ENCODE peak calls at places on chromosomes 3 and 15, in nine cellular contexts. One of them, this sample, is unnamed.

GRCh38 chr3:16437640-16438039 is 75.9 kb downstream of the RFTN1 start:
- DNase-seq in hepatocyte: no peak
- DNase-seq in PC-3: no peak
- DNase-seq in HCT116: no peak
- DNase-seq in SK-N-SH: no peak
- DNase-seq in GM23338: no peak
- DNase-seq in GM23248: no peak
- DNase-seq in neural progenitor cell: no peak
- DNase-seq in MM.1S: no peak
- DNase-seq in this sample: peak

GRCh38 chr3:196049567-196050122 is 32.2 kb downstream of the TFRC start:
- DNase-seq in GM23248: no peak
- DNase-seq in PC-3: no peak
- DNase-seq in GM23338: no peak
- DNase-seq in hepatocyte: no peak
- DNase-seq in SK-N-SH: no peak
- DNase-seq in MM.1S: no peak
- DNase-seq in HCT116: no peak
- DNase-seq in neural progenitor cell: no peak
- DNase-seq in this sample: no peak

GRCh38 chr3:73552700-73553099 is 72.0 kb downstream of the PDZRN3 start:
- DNase-seq in SK-N-SH: no peak
- DNase-seq in HCT116: no peak
- DNase-seq in hepatocyte: no peak
- DNase-seq in MM.1S: no peak
- DNase-seq in neural progenitor cell: no peak
- DNase-seq in GM23248: peak
- DNase-seq in PC-3: no peak
- DNase-seq in GM23338: no peak
- DNase-seq in this sample: no peak

GRCh38 chr3:77139665-77140064 is 99.8 kb downstream of the ROBO2 start:
- DNase-seq in HCT116: no peak
- DNase-seq in SK-N-SH: no peak
- DNase-seq in GM23248: no peak
- DNase-seq in hepatocyte: no peak
- DNase-seq in neural progenitor cell: no peak
- DNase-seq in PC-3: no peak
- DNase-seq in MM.1S: no peak
- DNase-seq in GM23338: no peak
- DNase-seq in this sample: no peak

GRCh38 chr3:102163039-102163817 is 271.6 kb upstream of the ZPLD1 start:
- DNase-seq in GM23338: no peak
- DNase-seq in GM23248: peak
- DNase-seq in neural progenitor cell: no peak
- DNase-seq in HCT116: no peak
- DNase-seq in hepatocyte: peak
- DNase-seq in MM.1S: no peak
- DNase-seq in SK-N-SH: peak
- DNase-seq in PC-3: peak
- DNase-seq in this sample: no peak

GRCh38 chr3:99094611-99095010 is 193.1 kb upstream of the DCBLD2 start:
- DNase-seq in SK-N-SH: no peak
- DNase-seq in neural progenitor cell: no peak
- DNase-seq in HCT116: no peak
- DNase-seq in hepatocyte: no peak
- DNase-seq in GM23338: no peak
- DNase-seq in GM23248: no peak
- DNase-seq in MM.1S: no peak
- DNase-seq in PC-3: no peak
- DNase-seq in this sample: no peak

GRCh38 chr3:60017631-60018030 is 967.8 kb upstream of the CFAP20DC start:
- DNase-seq in hepatocyte: no peak
- DNase-seq in MM.1S: peak
- DNase-seq in HCT116: no peak
- DNase-seq in PC-3: peak
- DNase-seq in neural progenitor cell: no peak
- DNase-seq in GM23248: peak
- DNase-seq in SK-N-SH: no peak
- DNase-seq in GM23338: no peak
- DNase-seq in this sample: no peak

GRCh38 chr3:32454111-32454510 is 48.5 kb downstream of the CMTM6 start:
- DNase-seq in HCT116: no peak
- DNase-seq in hepatocyte: no peak
- DNase-seq in neural progenitor cell: no peak
- DNase-seq in PC-3: no peak
- DNase-seq in GM23338: no peak
- DNase-seq in GM23248: no peak
- DNase-seq in SK-N-SH: no peak
- DNase-seq in MM.1S: no peak
- DNase-seq in this sample: no peak

GRCh38 chr15:85542895-85543331 is 162.5 kb downstream of the AKAP13 start:
- DNase-seq in PC-3: peak
- DNase-seq in neural progenitor cell: no peak
- DNase-seq in MM.1S: no peak
- DNase-seq in GM23338: no peak
- DNase-seq in hepatocyte: no peak
- DNase-seq in HCT116: no peak
- DNase-seq in GM23248: peak
- DNase-seq in SK-N-SH: no peak
- DNase-seq in this sample: no peak

GRCh38 chr3:183210862-183211341 is 42.2 kb upstream of the B3GNT5 start:
- DNase-seq in PC-3: peak
- DNase-seq in HCT116: no peak
- DNase-seq in SK-N-SH: no peak
- DNase-seq in neural progenitor cell: no peak
- DNase-seq in hepatocyte: no peak
- DNase-seq in MM.1S: no peak
- DNase-seq in GM23338: no peak
- DNase-seq in GM23248: no peak
- DNase-seq in this sample: no peak

GRCh38 chr3:124557433-124558232 is 172.6 kb upstream of the UMPS start:
- DNase-seq in MM.1S: no peak
- DNase-seq in neural progenitor cell: no peak
- DNase-seq in PC-3: peak
- DNase-seq in SK-N-SH: peak
- DNase-seq in GM23338: no peak
- DNase-seq in HCT116: no peak
- DNase-seq in GM23248: peak
- DNase-seq in hepatocyte: no peak
- DNase-seq in this sample: no peak

GRCh38 chr3:126859415-126860246 is 123.3 kb upstream of the PLXNA1 start:
- DNase-seq in GM23338: no peak
- DNase-seq in SK-N-SH: no peak
- DNase-seq in MM.1S: no peak
- DNase-seq in PC-3: no peak
- DNase-seq in GM23248: peak
- DNase-seq in hepatocyte: no peak
- DNase-seq in HCT116: no peak
- DNase-seq in neural progenitor cell: no peak
- DNase-seq in this sample: no peak

GRCh38 chr3:186849392-186849975 is 7.0 kb downstream of the ADIPOQ start:
- DNase-seq in PC-3: peak
- DNase-seq in hepatocyte: peak
- DNase-seq in SK-N-SH: peak
- DNase-seq in GM23248: peak
- DNase-seq in neural progenitor cell: peak
- DNase-seq in MM.1S: peak
- DNase-seq in HCT116: peak
- DNase-seq in GM23338: peak
- DNase-seq in this sample: peak

GRCh38 chr3:12993022-12993622 is 80.1 kb downstream of the IQSEC1 start:
- DNase-seq in neural progenitor cell: peak
- DNase-seq in GM23248: peak
- DNase-seq in PC-3: peak
- DNase-seq in MM.1S: no peak
- DNase-seq in hepatocyte: peak
- DNase-seq in GM23338: peak
- DNase-seq in SK-N-SH: peak
- DNase-seq in HCT116: no peak
- DNase-seq in this sample: no peak

GRCh38 chr3:16319307-16319706 is 54.3 kb downstream of the OXNAD1 start:
- DNase-seq in MM.1S: peak
- DNase-seq in GM23338: peak
- DNase-seq in GM23248: no peak
- DNase-seq in neural progenitor cell: peak
- DNase-seq in hepatocyte: no peak
- DNase-seq in HCT116: peak
- DNase-seq in PC-3: peak
- DNase-seq in SK-N-SH: peak
- DNase-seq in this sample: peak

GRCh38 chr3:81249540-81250029 is 511.9 kb downstream of the GBE1 start:
- DNase-seq in neural progenitor cell: no peak
- DNase-seq in hepatocyte: peak
- DNase-seq in GM23248: peak
- DNase-seq in GM23338: peak
- DNase-seq in SK-N-SH: no peak
- DNase-seq in HCT116: no peak
- DNase-seq in PC-3: peak
- DNase-seq in MM.1S: no peak
- DNase-seq in this sample: no peak

GRCh38 chr15:70062321-70062956 is 35.3 kb downstream of the TLE3 start:
- DNase-seq in SK-N-SH: peak
- DNase-seq in GM23338: no peak
- DNase-seq in HCT116: no peak
- DNase-seq in MM.1S: no peak
- DNase-seq in neural progenitor cell: peak
- DNase-seq in GM23248: no peak
- DNase-seq in hepatocyte: peak
- DNase-seq in PC-3: peak
- DNase-seq in this sample: no peak

DNA sequence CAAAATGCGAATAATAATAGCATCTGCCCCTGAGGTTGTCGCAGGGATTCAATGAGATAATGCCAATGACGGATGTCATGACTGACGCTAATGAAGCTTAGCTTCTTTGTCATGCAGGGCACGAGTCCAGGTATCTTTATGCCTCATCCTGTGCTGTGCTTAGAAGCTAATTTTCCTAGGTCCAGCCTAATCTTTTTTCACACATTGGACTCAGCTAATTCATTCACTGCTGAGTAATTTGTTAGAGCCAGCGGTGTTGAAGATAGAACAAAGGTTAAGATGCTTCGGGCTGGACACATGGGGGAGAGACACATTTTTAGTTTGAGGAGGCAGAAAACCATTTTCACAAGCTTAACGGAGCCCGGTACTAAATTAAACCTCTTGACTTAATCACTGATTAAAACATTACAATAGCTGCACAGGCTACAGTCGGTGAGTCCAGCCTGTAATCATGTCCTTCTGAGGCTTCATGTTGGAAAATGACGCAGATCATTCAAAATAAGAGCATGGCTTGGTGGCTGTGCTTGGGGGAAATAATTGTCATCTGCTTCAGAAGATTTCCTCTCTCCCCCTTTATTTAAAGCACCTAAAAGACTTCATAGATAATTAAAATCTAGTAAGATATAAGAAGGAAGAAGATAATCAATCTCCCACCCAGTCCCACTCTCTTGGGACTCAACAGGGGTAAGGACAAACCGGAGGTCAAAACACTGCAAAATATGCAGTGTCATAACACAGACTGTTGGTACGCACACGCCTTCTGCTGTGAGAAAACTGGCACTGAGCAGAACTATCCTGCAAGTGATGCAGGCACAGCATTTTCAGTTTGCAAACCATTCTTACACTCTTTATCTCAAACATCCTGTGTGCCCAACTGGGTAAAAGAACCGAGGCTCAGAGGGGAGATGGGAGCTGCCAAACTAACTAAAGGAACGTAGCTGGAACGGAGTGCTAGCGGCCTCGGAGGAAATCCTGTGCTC is 3.3 kb upstream of the CCDC174 start:
- DNase-seq in GM23338: no peak
- DNase-seq in hepatocyte: no peak
- DNase-seq in GM23248: no peak
- DNase-seq in SK-N-SH: no peak
- DNase-seq in neural progenitor cell: no peak
- DNase-seq in HCT116: no peak
- DNase-seq in MM.1S: no peak
- DNase-seq in PC-3: no peak
- DNase-seq in this sample: no peak
- TF ChIP-seq EZH2phosphoT487 in GM23338: no peak
- TF ChIP-seq EZH2phosphoT487 in hepatocyte: no peak
- TF ChIP-seq EZH2phosphoT487 in GM23248: no peak
- TF ChIP-seq EZH2phosphoT487 in SK-N-SH: no peak
- TF ChIP-seq EZH2phosphoT487 in neural progenitor cell: no peak
- TF ChIP-seq EZH2phosphoT487 in HCT116: no peak
- TF ChIP-seq EZH2phosphoT487 in MM.1S: no peak
- TF ChIP-seq EZH2phosphoT487 in PC-3: no peak
- TF ChIP-seq EZH2phosphoT487 in this sample: no peak

DNA sequence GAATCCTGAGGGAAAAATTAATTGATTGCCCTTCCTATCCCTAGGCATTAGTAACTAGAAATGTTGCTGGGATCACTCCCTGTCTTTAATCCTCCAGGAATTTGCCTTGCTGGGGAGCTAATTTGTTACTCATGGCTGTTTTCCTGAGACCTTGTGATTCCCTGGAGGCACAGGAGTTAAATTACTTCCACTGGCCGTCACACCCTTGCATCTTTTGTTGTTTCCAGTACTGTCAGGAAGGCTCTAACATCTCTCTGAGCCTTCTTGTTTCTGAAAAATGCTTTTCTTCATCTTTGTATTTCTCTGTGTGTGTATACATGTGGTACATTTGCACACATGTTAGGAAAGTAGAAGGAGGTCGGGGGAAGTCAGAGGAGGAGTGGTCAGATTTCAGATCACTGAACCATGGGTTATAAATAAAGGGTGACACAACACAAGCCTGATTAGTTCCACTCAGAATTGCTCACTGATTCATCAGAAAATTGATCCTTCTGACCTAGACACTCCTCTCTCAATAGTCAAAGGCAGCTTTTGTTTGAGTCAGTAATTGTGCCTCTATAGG is 23.5 kb upstream of the LRRFIP2 start:
- DNase-seq in GM23248: peak
- DNase-seq in MM.1S: no peak
- DNase-seq in hepatocyte: no peak
- DNase-seq in SK-N-SH: no peak
- DNase-seq in GM23338: no peak
- DNase-seq in PC-3: peak
- DNase-seq in HCT116: peak
- DNase-seq in neural progenitor cell: peak
- DNase-seq in this sample: no peak
- TF ChIP-seq EZH2phosphoT487 in GM23248: no peak
- TF ChIP-seq EZH2phosphoT487 in MM.1S: no peak
- TF ChIP-seq EZH2phosphoT487 in hepatocyte: no peak
- TF ChIP-seq EZH2phosphoT487 in SK-N-SH: no peak
- TF ChIP-seq EZH2phosphoT487 in GM23338: no peak
- TF ChIP-seq EZH2phosphoT487 in PC-3: no peak
- TF ChIP-seq EZH2phosphoT487 in HCT116: no peak
- TF ChIP-seq EZH2phosphoT487 in neural progenitor cell: no peak
- TF ChIP-seq EZH2phosphoT487 in this sample: no peak

GRCh38 chr15:76973362-76973743 is 21.6 kb upstream of the PSTPIP1 start:
- DNase-seq in hepatocyte: no peak
- DNase-seq in SK-N-SH: peak
- DNase-seq in PC-3: peak
- DNase-seq in GM23338: peak
- DNase-seq in MM.1S: no peak
- DNase-seq in GM23248: peak
- DNase-seq in neural progenitor cell: peak
- DNase-seq in HCT116: peak
- DNase-seq in this sample: peak
- TF ChIP-seq EZH2phosphoT487 in hepatocyte: no peak
- TF ChIP-seq EZH2phosphoT487 in SK-N-SH: no peak
- TF ChIP-seq EZH2phosphoT487 in PC-3: no peak
- TF ChIP-seq EZH2phosphoT487 in GM23338: no peak
- TF ChIP-seq EZH2phosphoT487 in MM.1S: no peak
- TF ChIP-seq EZH2phosphoT487 in GM23248: no peak
- TF ChIP-seq EZH2phosphoT487 in neural progenitor cell: no peak
- TF ChIP-seq EZH2phosphoT487 in HCT116: no peak
- TF ChIP-seq EZH2phosphoT487 in this sample: no peak

GRCh38 chr3:194375473-194375872 is 5.9 kb upstream of the LRRC15 start:
- DNase-seq in SK-N-SH: no peak
- DNase-seq in MM.1S: no peak
- DNase-seq in neural progenitor cell: peak
- DNase-seq in HCT116: no peak
- DNase-seq in hepatocyte: peak
- DNase-seq in PC-3: peak
- DNase-seq in GM23248: no peak
- DNase-seq in GM23338: no peak
- DNase-seq in this sample: no peak
- TF ChIP-seq EZH2phosphoT487 in SK-N-SH: no peak
- TF ChIP-seq EZH2phosphoT487 in MM.1S: no peak
- TF ChIP-seq EZH2phosphoT487 in neural progenitor cell: no peak
- TF ChIP-seq EZH2phosphoT487 in HCT116: no peak
- TF ChIP-seq EZH2phosphoT487 in hepatocyte: no peak
- TF ChIP-seq EZH2phosphoT487 in PC-3: no peak
- TF ChIP-seq EZH2phosphoT487 in GM23248: no peak
- TF ChIP-seq EZH2phosphoT487 in GM23338: no peak
- TF ChIP-seq EZH2phosphoT487 in this sample: no peak